ENCODE peak calls at places on chromosome X, in four cellular contexts. F is mesothelial cell of epicardium, H is cardiac muscle cell, X is coronary artery. W is an unnamed sample.
A peak's percentile ranks its signal among the peaks of the same experiment; 100 is the strongest.

GRCh38 chrX:150569155-150569477 is 695 bp downstream of the MTM1 start:
- DNase-seq in H (no peak), F (no peak), X (no peak), W (no peak)

GRCh38 chrX:24371391-24371972 is 11.0 kb downstream of the SUPT20HL1 start:
- DNase-seq in H (peak; percentile 87), F (peak; percentile 70), X (no peak), W (no peak)

GRCh38 chrX:22481436-22481835 is 208.7 kb downstream of the CBLL2 start:
- DNase-seq in X (no peak), F (no peak), H (no peak), W (no peak)

GRCh38 chrX:93932471-93933220 is 258.6 kb downstream of the FAM133A start:
- DNase-seq in F (no peak), X (no peak), H (no peak), W (no peak)

GRCh38 chrX:49273181-49273727 is 3.7 kb downstream of the PPP1R3F start:
- DNase-seq in H (no peak), X (no peak), F (no peak), W (no peak)

GRCh38 chrX:16239211-16239610 is 71.9 kb downstream of the MAGEB17 start:
- DNase-seq in H (no peak), X (no peak), F (no peak), W (no peak)

GRCh38 chrX:150502091-150502490 is 66.3 kb upstream of the MTM1 start:
- DNase-seq in H (no peak), X (no peak), F (no peak), W (no peak)

GRCh38 chrX:25049347-25049746 is 33.6 kb upstream of the ARX start:
- DNase-seq in F (no peak), H (no peak), X (no peak), W (no peak)

GRCh38 chrX:43643201-43643600 is 12.9 kb upstream of the MAOA start:
- DNase-seq in H (no peak), F (no peak), X (no peak), W (no peak)

GRCh38 chrX:47169726-47170515 is 23.7 kb upstream of the UBA1 start:
- DNase-seq in X (peak; percentile 68), F (no peak), H (no peak), W (no peak)

GRCh38 chrX:24563291-24564010 is 83.7 kb downstream of the PCYT1B start:
- DNase-seq in F (no peak), X (no peak), H (no peak), W (no peak)

GRCh38 chrX:19869195-19869594 is 18.2 kb downstream of the SH3KBP1 start:
- DNase-seq in H (no peak), X (no peak), F (no peak), W (no peak)

GRCh38 chrX:17923546-17923945 is 62.4 kb upstream of the RAI2 start:
- DNase-seq in X (no peak), F (no peak), H (no peak), W (no peak)

GRCh38 chrX:41728125-41728524 is 4.1 kb downstream of the GPR82 start:
- DNase-seq in H (no peak), X (no peak), F (no peak), W (no peak)

GRCh38 chrX:71872542-71873458 is 37.8 kb upstream of the NHSL2 start:
- DNase-seq in H (no peak), F (no peak), X (no peak), W (no peak)

GRCh38 chrX:46324166-46324565 is 221.1 kb downstream of the ZNF674 start:
- DNase-seq in X (no peak), F (no peak), H (no peak), W (no peak)

GRCh38 chrX:123217077-123217476 is 33.0 kb downstream of the GRIA3 start:
- DNase-seq in F (no peak), H (no peak), X (no peak), W (no peak)

GRCh38 chrX:54043696-54044125 is 562 bp downstream of the PHF8 start:
- DNase-seq in H (peak; percentile 45), X (no peak), F (no peak), W (peak; percentile 88)

GRCh38 chrX:47940448-47940847 is 63.3 kb downstream of the ZNF182 start:
- DNase-seq in X (no peak), H (no peak), F (no peak), W (no peak)

GRCh38 chrX:154793084-154793483 is 12.2 kb downstream of the MPP1 start:
- DNase-seq in F (no peak), X (no peak), H (no peak), W (no peak)

GRCh38 chrX:123157586-123157985 is 26.5 kb upstream of the GRIA3 start:
- DNase-seq in X (no peak), H (no peak), F (no peak), W (no peak)

GRCh38 chrX:1468250-1468772 is 15.6 kb upstream of the ASMTL start:
- DNase-seq in X (peak; percentile 64), F (peak; percentile 16), H (no peak), W (peak; percentile 90)

GRCh38 chrX:70755850-70756249 is 152.7 kb downstream of the TEX11 start:
- DNase-seq in H (no peak), F (no peak), X (no peak), W (peak; percentile 73)

GRCh38 chrX:136273986-136274385 is 22.8 kb upstream of the MAP7D3 start:
- DNase-seq in H (no peak), X (no peak), F (no peak), W (no peak)

GRCh38 chrX:72296991-72297390 is 8.7 kb downstream of the CITED1 start:
- DNase-seq in X (no peak), H (no peak), F (no peak), W (no peak)

GRCh38 chrX:73262991-73263390 is 48.3 kb upstream of the NAP1L2 start:
- DNase-seq in H (no peak), F (no peak), X (no peak), W (no peak)

GRCh38 chrX:133414399-133415275 is 652 bp downstream of the GPC4 start:
- DNase-seq in X (no peak), H (peak; percentile 70), F (peak; percentile 66), W (peak; percentile 85)

DNA sequence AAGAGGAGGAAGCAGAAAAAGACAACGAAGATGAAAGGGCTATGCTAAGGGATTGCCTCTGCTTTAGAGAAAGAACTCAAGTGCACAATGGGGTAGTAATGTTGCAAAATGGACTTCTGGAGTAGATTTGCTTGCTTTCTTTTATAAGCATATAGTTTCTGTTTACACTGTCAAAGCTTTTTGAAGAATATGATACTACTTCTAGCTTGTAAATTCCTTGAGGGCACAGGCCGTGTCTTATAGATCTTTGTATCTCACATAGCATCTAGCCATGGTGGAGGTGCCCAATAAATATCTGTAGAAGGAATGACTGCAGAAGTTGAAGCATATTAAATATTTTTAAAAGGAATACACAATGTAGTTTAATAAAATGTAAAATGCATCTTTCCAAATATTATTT is 147.8 kb upstream of the ZIC3 start:
- DNase-seq in X (no peak), F (no peak), H (no peak), W (no peak)
- TF ChIP-seq CTCF in X (no peak), F (no peak), H (no peak), W (no peak)

GRCh38 chrX:34365482-34365881 is 233.4 kb upstream of the FAM47A start:
- DNase-seq in X (no peak), F (no peak), H (peak; percentile 61), W (no peak)
- TF ChIP-seq CTCF in X (peak; percentile 34), F (no peak), H (peak; percentile 42), W (peak; percentile 59)

DNA sequence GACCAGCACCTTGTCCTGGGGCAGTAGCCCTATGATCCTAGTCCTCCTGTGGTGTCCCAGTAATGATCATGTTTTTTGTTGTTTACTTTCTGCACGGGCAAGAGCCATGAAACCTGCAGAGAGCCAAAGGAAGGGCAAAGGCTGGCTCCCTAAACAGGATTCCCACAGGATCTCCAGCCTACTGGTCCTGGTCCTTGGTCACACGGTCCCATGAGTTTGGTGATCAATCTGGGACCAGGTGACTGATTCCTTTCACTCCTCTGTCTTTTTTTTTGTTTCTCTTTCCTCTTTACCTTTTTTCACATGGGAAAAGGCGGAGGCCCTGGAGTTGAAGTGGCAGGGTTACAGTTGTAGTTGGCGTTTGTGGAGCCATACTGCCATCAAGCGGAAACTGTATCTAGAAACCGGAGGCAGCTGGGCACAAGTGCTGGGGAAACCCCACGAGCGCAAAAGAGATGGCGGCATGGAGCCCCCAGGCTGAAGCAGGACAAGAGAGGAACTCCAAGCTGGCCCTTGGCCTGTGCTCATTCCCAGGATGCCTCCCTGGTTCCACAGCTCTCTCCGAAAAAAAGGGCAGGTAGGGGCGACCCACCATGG is 34.6 kb downstream of the NBDY start:
- DNase-seq in X (peak; percentile 84), H (no peak), F (no peak), W (no peak)
- TF ChIP-seq CTCF in X (no peak), H (no peak), F (no peak), W (no peak)

DNA sequence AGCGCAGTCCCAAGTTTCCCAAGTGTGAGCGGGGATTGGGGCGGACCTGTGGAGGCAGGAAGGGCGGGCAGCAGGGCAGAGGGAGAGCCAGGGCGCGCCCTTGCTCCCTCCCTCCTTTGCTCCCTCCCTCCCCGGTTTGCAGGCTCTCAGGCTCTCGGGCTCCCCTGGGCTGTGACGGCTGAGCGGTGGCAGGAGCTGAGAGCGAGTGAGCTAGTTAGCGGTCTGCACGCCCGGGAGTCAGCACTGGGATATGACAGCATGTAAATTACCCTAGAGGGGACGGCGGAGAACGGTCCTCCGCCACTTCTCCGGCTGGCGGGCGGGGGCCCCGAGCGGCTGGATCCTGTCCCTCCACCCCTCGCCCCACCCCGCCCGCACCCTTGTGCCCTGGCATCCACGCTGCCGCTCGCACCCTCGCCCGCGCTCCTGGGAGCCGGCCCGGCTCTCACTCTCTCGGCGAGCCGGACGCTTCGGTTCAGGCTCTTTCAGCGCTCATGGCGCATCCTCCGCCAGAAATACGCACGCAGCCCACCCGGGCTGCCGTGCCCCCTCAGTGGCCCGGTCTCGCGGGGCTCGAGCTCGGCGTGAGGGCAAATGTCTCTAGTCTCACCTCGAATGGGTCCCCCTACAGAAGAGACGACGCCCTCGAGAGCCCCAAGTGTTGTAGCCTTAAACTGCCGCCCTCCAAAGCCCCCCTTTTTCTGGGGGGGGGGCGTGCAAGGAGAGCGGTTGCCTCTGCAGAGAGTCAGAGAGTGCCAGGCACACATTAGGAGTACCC is at the start of gene TSC22D3:
- DNase-seq in X (peak; percentile 92), F (no peak), H (peak; percentile 94), W (peak; percentile 89)
- TF ChIP-seq CTCF in X (no peak), F (no peak), H (no peak), W (peak; percentile 27)

GRCh38 chrX:37504991-37505390 is 66.5 kb upstream of the LANCL3 start:
- DNase-seq in X (no peak), F (no peak), H (no peak), W (no peak)

GRCh38 chrX:37509349-37509748 is 62.1 kb upstream of the LANCL3 start:
- DNase-seq in H (peak; percentile 31), X (no peak), F (no peak), W (no peak)
- TF ChIP-seq CTCF in H (peak; percentile 36), X (peak; percentile 17), F (no peak), W (peak; percentile 40)

GRCh38 chrX:5337160-5337559 is 891.5 kb downstream of the NLGN4X start:
- DNase-seq in F (no peak), X (no peak), H (no peak), W (no peak)
- TF ChIP-seq CTCF in F (no peak), X (no peak), H (no peak), W (no peak)

GRCh38 chrX:64093761-64094160 is 111.7 kb downstream of the AMER1 start:
- DNase-seq in H (peak; percentile 22), F (no peak), X (no peak), W (no peak)
- TF ChIP-seq CTCF in H (peak; percentile 23), F (peak; percentile 28), X (no peak), W (peak; percentile 53)

W was measured in osteocyte.